ENCODE peak calls at places on chromosome 16, in five cellular contexts. One of them, this sample, is unnamed.

GRCh38 chr16:57240872-57241271 is 4.2 kb upstream of the ARL2BP start:
- DNase-seq in coronary artery: no peak
- DNase-seq in Peyer's patch: no peak
- DNase-seq in PC-9: no peak
- DNase-seq in body of pancreas: no peak
- DNase-seq in this sample: no peak

GRCh38 chr16:81610144-81610842 is 165.7 kb downstream of the CMIP start:
- DNase-seq in coronary artery: peak
- DNase-seq in Peyer's patch: peak
- DNase-seq in PC-9: no peak
- DNase-seq in body of pancreas: peak
- DNase-seq in this sample: peak

GRCh38 chr16:4415538-4416199 is 727 bp downstream of the CORO7 start:
- DNase-seq in coronary artery: peak
- DNase-seq in Peyer's patch: peak
- DNase-seq in PC-9: no peak
- DNase-seq in body of pancreas: no peak
- DNase-seq in this sample: no peak

GRCh38 chr16:48194828-48195566 is 39.2 kb upstream of the ABCC12 start:
- DNase-seq in coronary artery: no peak
- DNase-seq in Peyer's patch: no peak
- DNase-seq in PC-9: peak
- DNase-seq in body of pancreas: peak
- DNase-seq in this sample: peak

GRCh38 chr16:81275064-81275532 is 36.6 kb downstream of the BCO1 start:
- DNase-seq in coronary artery: no peak
- DNase-seq in Peyer's patch: peak
- DNase-seq in PC-9: no peak
- DNase-seq in body of pancreas: no peak
- DNase-seq in this sample: no peak

GRCh38 chr16:73396556-73396955 is 348.6 kb upstream of the ZFHX3 start:
- DNase-seq in coronary artery: peak
- DNase-seq in Peyer's patch: no peak
- DNase-seq in PC-9: no peak
- DNase-seq in body of pancreas: no peak
- DNase-seq in this sample: no peak

GRCh38 chr16:53821957-53822625 is 118.1 kb downstream of the FTO start:
- DNase-seq in coronary artery: no peak
- DNase-seq in Peyer's patch: no peak
- DNase-seq in PC-9: peak
- DNase-seq in body of pancreas: no peak
- DNase-seq in this sample: peak

GRCh38 chr16:20611350-20611902 is 35.3 kb upstream of the ACSM2B start:
- DNase-seq in coronary artery: peak
- DNase-seq in Peyer's patch: no peak
- DNase-seq in PC-9: no peak
- DNase-seq in body of pancreas: peak
- DNase-seq in this sample: no peak

GRCh38 chr16:77223184-77223583 is 24.0 kb downstream of the SYCE1L start:
- DNase-seq in coronary artery: no peak
- DNase-seq in Peyer's patch: no peak
- DNase-seq in PC-9: no peak
- DNase-seq in body of pancreas: no peak
- DNase-seq in this sample: no peak

GRCh38 chr16:31508706-31509523 is 724 bp upstream of the RUSF1 start:
- DNase-seq in coronary artery: no peak
- DNase-seq in Peyer's patch: no peak
- DNase-seq in PC-9: no peak
- DNase-seq in body of pancreas: no peak
- DNase-seq in this sample: no peak

GRCh38 chr16:53061701-53062159 is 6.9 kb downstream of the CHD9 start:
- DNase-seq in coronary artery: no peak
- DNase-seq in Peyer's patch: peak
- DNase-seq in PC-9: no peak
- DNase-seq in body of pancreas: no peak
- DNase-seq in this sample: no peak

GRCh38 chr16:3998793-3999478 is 117.3 kb downstream of the ADCY9 start:
- DNase-seq in coronary artery: no peak
- DNase-seq in Peyer's patch: no peak
- DNase-seq in PC-9: no peak
- DNase-seq in body of pancreas: no peak
- DNase-seq in this sample: no peak

DNA sequence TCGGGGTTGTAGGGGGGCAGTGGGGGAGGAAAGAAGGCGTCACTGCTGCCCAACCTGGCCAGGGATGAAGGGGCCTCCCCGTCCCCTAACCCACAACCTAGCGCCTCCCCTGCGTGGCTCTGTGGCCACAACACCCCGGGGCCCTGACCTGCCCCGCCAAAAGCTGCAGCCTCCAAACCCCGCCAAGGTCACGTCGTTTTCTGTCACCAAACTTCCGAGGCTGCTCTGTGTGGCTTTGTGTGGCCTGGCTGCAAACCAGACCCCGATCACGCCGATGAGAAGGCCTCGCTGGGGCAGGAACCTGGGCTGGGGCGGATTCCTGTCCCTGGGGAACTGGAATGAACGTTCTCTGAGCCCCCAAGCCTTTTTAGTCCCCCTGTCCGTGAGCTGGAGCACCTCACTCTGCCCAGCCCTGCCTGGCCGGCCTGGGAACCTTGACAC is 30.5 kb upstream of the CIBAR2 start:
- DNase-seq in coronary artery: no peak
- DNase-seq in Peyer's patch: no peak
- DNase-seq in PC-9: no peak
- DNase-seq in body of pancreas: no peak
- DNase-seq in this sample: no peak
- H3K27ac ChIP-seq in coronary artery: no peak
- H3K27ac ChIP-seq in Peyer's patch: no peak
- H3K27ac ChIP-seq in PC-9: no peak
- H3K27ac ChIP-seq in body of pancreas: no peak
- H3K27ac ChIP-seq in this sample: no peak

GRCh38 chr16:23072084-23072599 is 77.1 kb downstream of the USP31 start:
- DNase-seq in coronary artery: no peak
- DNase-seq in Peyer's patch: peak
- DNase-seq in PC-9: no peak
- DNase-seq in body of pancreas: no peak
- DNase-seq in this sample: peak

GRCh38 chr16:23071202-23072083 is 77.8 kb downstream of the USP31 start:
- DNase-seq in coronary artery: no peak
- DNase-seq in Peyer's patch: no peak
- DNase-seq in PC-9: no peak
- DNase-seq in body of pancreas: no peak
- DNase-seq in this sample: peak

GRCh38 chr16:23069844-23070243 is 79.4 kb downstream of the USP31 start:
- DNase-seq in coronary artery: no peak
- DNase-seq in Peyer's patch: no peak
- DNase-seq in PC-9: no peak
- DNase-seq in body of pancreas: no peak
- DNase-seq in this sample: no peak

GRCh38 chr16:23074423-23074822 is 74.8 kb downstream of the USP31 start:
- DNase-seq in coronary artery: no peak
- DNase-seq in Peyer's patch: no peak
- DNase-seq in PC-9: no peak
- DNase-seq in body of pancreas: no peak
- DNase-seq in this sample: no peak

DNA sequence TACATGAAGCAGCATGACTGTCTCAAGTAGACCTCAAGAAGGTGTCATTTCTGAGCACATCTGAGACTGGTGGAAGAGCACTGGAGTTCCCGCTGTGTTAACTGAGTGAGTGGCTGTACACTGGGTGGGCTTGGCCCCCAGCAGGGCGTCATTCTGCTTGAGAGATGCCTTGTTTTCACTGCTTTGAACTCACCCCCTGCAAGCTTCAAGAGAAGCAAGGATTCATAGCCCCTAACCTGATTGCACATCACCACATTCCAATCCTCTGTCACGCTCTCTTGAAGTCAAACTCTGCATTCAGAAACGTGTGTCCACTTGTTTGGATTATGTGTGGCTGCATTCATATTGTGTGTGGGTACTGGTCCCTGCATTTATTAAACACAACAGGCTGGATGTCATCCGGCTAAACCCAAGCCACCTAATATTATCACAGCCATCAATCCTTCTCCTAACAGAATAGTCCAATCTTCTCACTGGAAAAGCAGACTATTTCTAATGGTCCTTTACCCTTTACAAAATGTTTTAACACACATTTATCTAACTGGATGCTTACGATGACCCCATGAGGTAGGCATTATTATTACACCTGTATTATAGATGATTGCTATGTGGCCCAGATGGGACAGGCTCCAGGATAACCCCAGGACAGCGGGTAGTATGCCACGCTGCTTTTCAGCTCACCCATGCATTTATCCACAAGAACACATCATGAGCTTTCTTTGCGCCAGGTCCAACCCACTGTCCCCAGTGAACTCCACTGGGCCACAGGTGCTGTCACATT is 76.3 kb downstream of the USP31 start:
- DNase-seq in coronary artery: no peak
- DNase-seq in Peyer's patch: no peak
- DNase-seq in PC-9: no peak
- DNase-seq in body of pancreas: no peak
- DNase-seq in this sample: peak
- TF ChIP-seq CTCF in coronary artery: no peak
- TF ChIP-seq CTCF in Peyer's patch: no peak
- TF ChIP-seq CTCF in PC-9: peak
- TF ChIP-seq CTCF in body of pancreas: no peak
- TF ChIP-seq CTCF in this sample: no peak

GRCh38 chr16:68070249-68070725 is 14.9 kb upstream of the NFATC3 start:
- DNase-seq in coronary artery: no peak
- DNase-seq in Peyer's patch: no peak
- DNase-seq in PC-9: no peak
- DNase-seq in body of pancreas: no peak
- DNase-seq in this sample: no peak
- H3K27ac ChIP-seq in coronary artery: no peak
- H3K27ac ChIP-seq in Peyer's patch: no peak
- H3K27ac ChIP-seq in PC-9: no peak
- H3K27ac ChIP-seq in body of pancreas: no peak
- H3K27ac ChIP-seq in this sample: peak

GRCh38 chr16:10171225-10171624 is 11.0 kb downstream of the GRIN2A start:
- DNase-seq in coronary artery: no peak
- DNase-seq in Peyer's patch: no peak
- DNase-seq in PC-9: no peak
- DNase-seq in body of pancreas: no peak
- DNase-seq in this sample: no peak
- TF ChIP-seq CTCF in coronary artery: no peak
- TF ChIP-seq CTCF in Peyer's patch: no peak
- TF ChIP-seq CTCF in PC-9: no peak
- TF ChIP-seq CTCF in body of pancreas: no peak
- TF ChIP-seq CTCF in this sample: no peak

GRCh38 chr16:87380403-87380802 is 3.2 kb downstream of the FBXO31 start:
- DNase-seq in coronary artery: no peak
- DNase-seq in Peyer's patch: no peak
- DNase-seq in PC-9: no peak
- DNase-seq in body of pancreas: no peak
- DNase-seq in this sample: no peak
- H3K27ac ChIP-seq in coronary artery: peak
- H3K27ac ChIP-seq in Peyer's patch: peak
- H3K27ac ChIP-seq in PC-9: no peak
- H3K27ac ChIP-seq in body of pancreas: no peak
- H3K27ac ChIP-seq in this sample: peak

DNA sequence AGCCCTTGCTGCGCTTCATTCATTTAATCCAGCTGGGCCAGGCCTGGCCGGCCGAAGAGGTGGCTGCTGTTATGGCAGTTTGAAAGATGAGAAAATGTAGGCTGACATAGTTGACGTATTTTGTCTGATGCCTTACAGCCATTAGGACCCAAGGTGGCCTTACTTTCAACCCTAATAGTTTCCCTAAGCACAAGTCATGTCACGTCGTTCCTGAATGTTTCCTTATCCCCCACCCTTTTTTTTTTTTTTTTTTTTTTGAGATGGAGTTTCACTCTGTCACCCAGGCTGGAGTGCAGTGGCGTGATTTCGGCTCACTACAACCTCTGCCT is 307 bp upstream of the GOT2 start:
- DNase-seq in coronary artery: no peak
- DNase-seq in Peyer's patch: no peak
- DNase-seq in PC-9: no peak
- DNase-seq in body of pancreas: no peak
- DNase-seq in this sample: no peak
- TF ChIP-seq CTCF in coronary artery: no peak
- TF ChIP-seq CTCF in Peyer's patch: no peak
- TF ChIP-seq CTCF in PC-9: peak
- TF ChIP-seq CTCF in body of pancreas: no peak
- TF ChIP-seq CTCF in this sample: peak

GRCh38 chr16:28537964-28538732 is 626 bp downstream of the NUPR1 start:
- DNase-seq in coronary artery: no peak
- DNase-seq in Peyer's patch: no peak
- DNase-seq in PC-9: no peak
- DNase-seq in body of pancreas: peak
- DNase-seq in this sample: no peak
- H3K27ac ChIP-seq in coronary artery: peak
- H3K27ac ChIP-seq in Peyer's patch: peak
- H3K27ac ChIP-seq in PC-9: peak
- H3K27ac ChIP-seq in body of pancreas: peak
- H3K27ac ChIP-seq in this sample: peak

This sample was measured in RWPE1.